ENCODE peak calls at places on chromosomes 3 and 15, in five cellular contexts. H, O, T, Z and N are unnamed samples.

GRCh38 chr15:63287109-63287508 is 9.7 kb downstream of the APH1B start:
- DNase-seq in O (no peak), H (no peak), Z (no peak), T (no peak), N (no peak)

GRCh38 chr3:17032407-17033034 is 147.8 kb downstream of the PLCL2 start:
- DNase-seq in H (no peak), T (peak), Z (peak), O (no peak), N (no peak)

GRCh38 chr15:99118258-99118632 is 13.4 kb downstream of the SYNM start:
- DNase-seq in H (no peak), Z (no peak), T (no peak), O (no peak), N (no peak)

GRCh38 chr3:183637106-183637486 is 1.7 kb downstream of the KLHL24 start:
- DNase-seq in H (no peak), O (no peak), Z (no peak), T (no peak), N (no peak)

GRCh38 chr3:129320825-129321487 is 42.3 kb downstream of the HMCES start:
- DNase-seq in H (no peak), T (no peak), Z (no peak), O (no peak), N (no peak)

GRCh38 chr15:51322622-51323296 is 15.6 kb downstream of the CYP19A1 start:
- DNase-seq in H (no peak), Z (no peak), T (peak), O (no peak), N (no peak)

GRCh38 chr3:161014997-161015749 is 90.0 kb downstream of the B3GALNT1 start:
- DNase-seq in O (no peak), T (no peak), H (no peak), Z (no peak), N (no peak)

GRCh38 chr15:24039683-24040082 is 352.6 kb upstream of the NDN start:
- DNase-seq in Z (no peak), H (no peak), T (no peak), O (no peak), N (no peak)

GRCh38 chr3:109098245-109098644 is 19.7 kb downstream of the MORC1 start:
- DNase-seq in Z (peak), T (peak), H (no peak), O (no peak), N (no peak)